ENCODE peak calls at places on chromosome 15, in ten cellular contexts. G is HCEC 1CT; Q is nephron progenitor cell; X is stimulated activated naive CD8-positive, alpha-beta T cell treated with anti-CD3 and anti-CD28 coated beads, Interleukin-15, amount 100 ng/mL, for 72 hours; P is pulmonary artery endothelial cell; W is stimulated activated CD4-positive, alpha-beta T cell treated with anti-CD3 and anti-CD28 coated beads, Interleukin-1b, Interleukin-23, amount 100 ng/mL, for 48 hours; K is NCI-H2029 treated with DMSO at 0.1 percent for 48 hours; C is GM23248; D is activated CD8-positive, alpha-beta memory T cell treated with anti-CD3 and anti-CD28 coated beads for 1 hour; E is transverse colon. O is an unnamed sample.

GRCh38 chr15:61989698-61990097 is 70.5 kb downstream of the VPS13C start:
- DNase-seq in G (peak), Q (no peak), X (no peak), P (no peak), W (no peak), K (no peak), C (peak), D (no peak), E (no peak), O (no peak)

GRCh38 chr15:99911824-99912223 is 178.6 kb upstream of the LYSMD4 start:
- DNase-seq in G (no peak), Q (no peak), X (no peak), P (no peak), W (no peak), K (no peak), C (peak), D (no peak), E (no peak), O (no peak)

GRCh38 chr15:64561997-64562396 is 101.6 kb downstream of the ZNF609 start:
- DNase-seq in G (no peak), Q (no peak), X (no peak), P (no peak), W (no peak), K (no peak), C (no peak), D (no peak), E (no peak), O (no peak)

GRCh38 chr15:64897345-64897985 is 14.2 kb upstream of the ANKDD1A start:
- DNase-seq in G (peak), Q (no peak), X (no peak), P (no peak), W (no peak), K (no peak), C (peak), D (no peak), E (peak), O (peak)

GRCh38 chr15:65558336-65558735 is 28.1 kb downstream of the HACD3 start:
- DNase-seq in G (peak), Q (no peak), X (no peak), P (no peak), W (no peak), K (no peak), C (peak), D (no peak), E (no peak), O (no peak)

GRCh38 chr15:64356443-64357040 is 569 bp upstream of the CSNK1G1 start:
- DNase-seq in G (peak), Q (no peak), X (no peak), P (peak), W (no peak), K (peak), C (peak), D (no peak), E (no peak), O (no peak)

GRCh38 chr15:39789736-39790135 is 7.1 kb upstream of the FSIP1 start:
- DNase-seq in G (peak), Q (no peak), X (no peak), P (no peak), W (no peak), K (no peak), C (no peak), D (no peak), E (no peak), O (no peak)

GRCh38 chr15:87129916-87130315 is 1050.2 kb downstream of the AGBL1 start:
- DNase-seq in G (no peak), Q (no peak), X (no peak), P (no peak), W (no peak), K (no peak), C (no peak), D (no peak), E (no peak), O (no peak)

GRCh38 chr15:35738370-35738769 is 192.4 kb upstream of the DPH6 start:
- DNase-seq in G (peak), Q (no peak), X (no peak), P (peak), W (no peak), K (no peak), C (peak), D (no peak), E (no peak), O (no peak)

GRCh38 chr15:96180062-96180745 is 150.3 kb upstream of the NR2F2 start:
- DNase-seq in G (no peak), Q (peak), X (no peak), P (no peak), W (no peak), K (no peak), C (no peak), D (no peak), E (no peak), O (no peak)

GRCh38 chr15:69324031-69324430 is 25.3 kb downstream of the PAQR5 start:
- DNase-seq in G (no peak), Q (no peak), X (no peak), P (no peak), W (no peak), K (no peak), C (peak), D (no peak), E (no peak), O (no peak)

GRCh38 chr15:100712226-100712625 is 109.8 kb downstream of the ASB7 start:
- DNase-seq in G (no peak), Q (no peak), X (no peak), P (no peak), W (no peak), K (no peak), C (peak), D (no peak), E (peak), O (no peak)

GRCh38 chr15:81284256-81285031 is 39.5 kb downstream of the STARD5 start:
- DNase-seq in G (no peak), Q (no peak), X (no peak), P (no peak), W (no peak), K (no peak), C (no peak), D (no peak), E (peak), O (no peak)

GRCh38 chr15:60590935-60591490 is 112.1 kb upstream of the ICE2 start:
- DNase-seq in G (peak), Q (peak), X (peak), P (no peak), W (peak), K (no peak), C (peak), D (peak), E (peak), O (peak)

GRCh38 chr15:76138436-76138835 is 78.7 kb downstream of the TMEM266 start:
- DNase-seq in G (no peak), Q (no peak), X (no peak), P (no peak), W (no peak), K (no peak), C (no peak), D (no peak), E (no peak), O (no peak)

GRCh38 chr15:31402511-31403056 is 75.9 kb downstream of the KLF13 start:
- DNase-seq in G (no peak), Q (no peak), X (no peak), P (no peak), W (no peak), K (no peak), C (peak), D (no peak), E (no peak), O (no peak)

GRCh38 chr15:63458794-63459395 is 45.5 kb upstream of the USP3 start:
- DNase-seq in G (no peak), Q (no peak), X (no peak), P (no peak), W (no peak), K (no peak), C (no peak), D (no peak), E (no peak), O (no peak)

GRCh38 chr15:88529021-88529630 is 17.4 kb downstream of the DET1 start:
- DNase-seq in G (peak), Q (no peak), X (no peak), P (no peak), W (no peak), K (no peak), C (peak), D (no peak), E (no peak), O (no peak)

GRCh38 chr15:68053701-68053996 is 466 bp upstream of the PIAS1 start:
- DNase-seq in G (no peak), Q (no peak), X (no peak), P (no peak), W (no peak), K (no peak), C (no peak), D (no peak), E (no peak), O (no peak)

GRCh38 chr15:52262364-52262763 is 33.2 kb downstream of the MYO5C start:
- DNase-seq in G (no peak), Q (no peak), X (no peak), P (no peak), W (no peak), K (no peak), C (no peak), D (no peak), E (no peak), O (no peak)

GRCh38 chr15:62779041-62779810 is 263.3 kb upstream of the TPM1 start:
- DNase-seq in G (peak), Q (no peak), X (no peak), P (peak), W (no peak), K (no peak), C (peak), D (no peak), E (no peak), O (no peak)

GRCh38 chr15:31214864-31215489 is 111.7 kb upstream of the KLF13 start:
- DNase-seq in G (peak), Q (no peak), X (no peak), P (no peak), W (no peak), K (no peak), C (peak), D (no peak), E (peak), O (peak)

GRCh38 chr15:39391230-39391629 is 189.6 kb upstream of the THBS1 start:
- DNase-seq in G (no peak), Q (no peak), X (no peak), P (no peak), W (no peak), K (no peak), C (peak), D (no peak), E (peak), O (no peak)